ENCODE peak calls at places on chromosome 22, in seven cellular contexts. L is EL; D is neural crest cell; H is CD8-positive, alpha-beta memory T cell; N is HuH-7; X is naive thymus-derived CD4-positive, alpha-beta T cell; S is stimulated activated CD4-positive, alpha-beta T cell treated with anti-CD3 and anti-CD28 coated beads, Interleukin-1b, Interleukin-23, amount 100 ng/mL, for 1 hour. Q is an unnamed sample.

GRCh38 chr22:28989035-28989464 is 72.6 kb downstream of the C22orf31 start:
- DNase-seq in L (no peak), D (no peak), H (no peak), N (no peak), X (no peak), S (no peak), Q (peak)

GRCh38 chr22:28333106-28333505 is 346.5 kb downstream of the TTC28 start:
- DNase-seq in L (no peak), D (no peak), H (no peak), N (no peak), X (no peak), S (no peak), Q (no peak)

GRCh38 chr22:32849501-32849900 is 48.0 kb downstream of the TIMP3 start:
- DNase-seq in L (no peak), D (no peak), H (no peak), N (no peak), X (no peak), S (no peak), Q (no peak)

GRCh38 chr22:47276219-47276843 is 513.9 kb downstream of the TBC1D22A start:
- DNase-seq in L (no peak), D (no peak), H (no peak), N (no peak), X (no peak), S (no peak), Q (no peak)

GRCh38 chr22:47769652-47770051 is 1007.2 kb downstream of the TBC1D22A start:
- DNase-seq in L (no peak), D (no peak), H (no peak), N (no peak), X (no peak), S (no peak), Q (no peak)

GRCh38 chr22:42747701-42748513 is 27.2 kb upstream of the A4GALT start:
- DNase-seq in L (peak), D (no peak), H (no peak), N (no peak), X (no peak), S (no peak), Q (no peak)

GRCh38 chr22:36885474-36885873 is 24.7 kb downstream of the NCF4 start:
- DNase-seq in L (no peak), D (no peak), H (no peak), N (no peak), X (no peak), S (no peak), Q (no peak)

GRCh38 chr22:28019360-28019759 is 100.3 kb upstream of the PITPNB start:
- DNase-seq in L (no peak), D (no peak), H (no peak), N (no peak), X (no peak), S (no peak), Q (no peak)

GRCh38 chr22:37045958-37046357 is 5.6 kb upstream of the KCTD17 start:
- DNase-seq in L (peak), D (no peak), H (no peak), N (peak), X (no peak), S (no peak), Q (no peak)

GRCh38 chr22:27554106-27554814 is 247.3 kb downstream of the MN1 start:
- DNase-seq in L (peak), D (no peak), H (no peak), N (no peak), X (no peak), S (no peak), Q (no peak)